ENCODE peak calls at places on chromosomes 7 and 10, in eight cellular contexts. O, M, B, Y, W, E, R and A are unnamed samples.

GRCh38 chr10:8453587-8453986 is 399.1 kb downstream of the GATA3 start:
- DNase-seq in O (peak), M (peak), B (no peak), Y (no peak), W (no peak), E (peak), R (no peak), A (no peak)

GRCh38 chr10:5944389-5945202 is 32.7 kb downstream of the IL15RA start:
- DNase-seq in O (peak), M (peak), B (peak), Y (no peak), W (peak), E (peak), R (no peak), A (no peak)

GRCh38 chr10:10327934-10328333 is 689.7 kb upstream of the CELF2 start:
- DNase-seq in O (no peak), M (no peak), B (no peak), Y (no peak), W (no peak), E (no peak), R (no peak), A (no peak)

GRCh38 chr10:22712959-22713852 is 1.2 kb downstream of the PIP4K2A start:
- DNase-seq in O (no peak), M (peak), B (no peak), Y (peak), W (peak), E (peak), R (peak), A (no peak)

GRCh38 chr7:18693401-18693800 is 197.9 kb downstream of the HDAC9 start:
- DNase-seq in O (peak), M (no peak), B (no peak), Y (no peak), W (peak), E (peak), R (no peak), A (no peak)

GRCh38 chr7:128742206-128742605 is 3.0 kb downstream of the CALU start:
- DNase-seq in O (no peak), M (no peak), B (no peak), Y (no peak), W (peak), E (no peak), R (no peak), A (no peak)

GRCh38 chr10:71723301-71723700 is 3.7 kb upstream of the C10orf105 start:
- DNase-seq in O (no peak), M (no peak), B (no peak), Y (no peak), W (no peak), E (no peak), R (no peak), A (no peak)

GRCh38 chr10:100730739-100731602 is 14.4 kb upstream of the PAX2 start:
- DNase-seq in O (peak), M (peak), B (no peak), Y (no peak), W (no peak), E (no peak), R (no peak), A (no peak)

GRCh38 chr10:114278884-114279191 is 39.8 kb downstream of the VWA2 start:
- DNase-seq in O (no peak), M (no peak), B (no peak), Y (no peak), W (no peak), E (no peak), R (no peak), A (no peak)

GRCh38 chr10:125707852-125708468 is 11.5 kb upstream of the EDRF1 start:
- DNase-seq in O (peak), M (no peak), B (no peak), Y (no peak), W (peak), E (no peak), R (no peak), A (no peak)

GRCh38 chr10:104080762-104081161 is 4.9 kb downstream of the COL17A1 start:
- DNase-seq in O (peak), M (no peak), B (no peak), Y (no peak), W (no peak), E (no peak), R (no peak), A (no peak)

GRCh38 chr7:86592185-86592584 is 51.5 kb upstream of the GRM3 start:
- DNase-seq in O (no peak), M (no peak), B (no peak), Y (no peak), W (no peak), E (no peak), R (no peak), A (no peak)

GRCh38 chr7:115844857-115845256 is 185.7 kb downstream of the TFEC start:
- DNase-seq in O (no peak), M (no peak), B (no peak), Y (no peak), W (no peak), E (no peak), R (no peak), A (no peak)

GRCh38 chr7:66142996-66143395 is 28.3 kb downstream of the CRCP start:
- DNase-seq in O (no peak), M (no peak), B (no peak), Y (no peak), W (no peak), E (no peak), R (no peak), A (no peak)

GRCh38 chr10:99374972-99375371 is 45.8 kb downstream of the CNNM1 start:
- DNase-seq in O (no peak), M (no peak), B (no peak), Y (no peak), W (no peak), E (no peak), R (no peak), A (no peak)

GRCh38 chr10:125859128-125859817 is 21.8 kb downstream of the DHX32 start:
- DNase-seq in O (no peak), M (no peak), B (no peak), Y (no peak), W (no peak), E (no peak), R (no peak), A (no peak)

GRCh38 chr7:84697506-84697905 is 489.4 kb downstream of the SEMA3D start:
- DNase-seq in O (peak), M (no peak), B (no peak), Y (no peak), W (no peak), E (no peak), R (no peak), A (no peak)